ENCODE peak calls at places on chromosome 2, in eight cellular contexts. D is tibial artery; E is mesenchymal stem cell; S is neural progenitor cell; J is naive thymus-derived CD4-positive, alpha-beta T cell; N is breast epithelium; O is MM.1S; B is cardiac muscle cell. I is an unnamed sample.

GRCh38 chr2:217943379-217944321 is 59.1 kb downstream of the TNS1 start:
- DNase-seq in D (peak; percentile 82), E (peak; percentile 74), S (peak; percentile 85), J (no peak), N (peak; percentile 65), O (no peak), B (peak; percentile 76), I (peak; percentile 53)

GRCh38 chr2:36339819-36340218 is 15.8 kb upstream of the CRIM1 start:
- DNase-seq in D (no peak), E (no peak), S (no peak), J (no peak), N (no peak), O (no peak), B (no peak), I (no peak)

GRCh38 chr2:72629062-72629461 is 196.8 kb downstream of the EXOC6B start:
- DNase-seq in D (no peak), E (peak; percentile 10), S (no peak), J (no peak), N (no peak), O (no peak), B (peak; percentile 23), I (no peak)

GRCh38 chr2:20635698-20636584 is 15.0 kb downstream of the HS1BP3 start:
- DNase-seq in D (peak; percentile 90), E (peak; percentile 77), S (peak; percentile 92), J (peak; percentile 13), N (peak; percentile 82), O (peak; percentile 72), B (peak; percentile 87), I (peak; percentile 86)

GRCh38 chr2:145186303-145186702 is 666.4 kb upstream of the ZEB2 start:
- DNase-seq in D (no peak), E (no peak), S (peak; percentile 20), J (no peak), N (no peak), O (peak; percentile 82), B (no peak), I (peak; percentile 39)

GRCh38 chr2:207049122-207049521 is 109.8 kb downstream of the CPO start:
- DNase-seq in D (no peak), E (no peak), S (no peak), J (no peak), N (no peak), O (no peak), B (no peak), I (no peak)

GRCh38 chr2:147057931-147058491 is 786.8 kb upstream of the ACVR2A start:
- DNase-seq in D (no peak), E (no peak), S (no peak), J (no peak), N (no peak), O (no peak), B (no peak), I (no peak)

GRCh38 chr2:113851640-113852039 is 38.2 kb upstream of the ACTR3 start:
- DNase-seq in D (no peak), E (peak; percentile 12), S (no peak), J (no peak), N (no peak), O (no peak), B (peak; percentile 94), I (no peak)

GRCh38 chr2:74719066-74719465 is 65.0 kb downstream of the SEMA4F start:
- DNase-seq in D (no peak), E (no peak), S (no peak), J (no peak), N (no peak), O (no peak), B (no peak), I (no peak)

GRCh38 chr2:218281449-218281848 is 10.9 kb downstream of the TMBIM1 start:
- DNase-seq in D (no peak), E (no peak), S (no peak), J (no peak), N (peak; percentile 62), O (no peak), B (no peak), I (no peak)

GRCh38 chr2:144137705-144138428 is 382.1 kb downstream of the ZEB2 start:
- DNase-seq in D (no peak), E (peak; percentile 81), S (peak; percentile 13), J (no peak), N (no peak), O (no peak), B (no peak), I (no peak)

GRCh38 chr2:1708476-1709334 is 35.6 kb downstream of the PXDN start:
- DNase-seq in D (no peak), E (no peak), S (no peak), J (no peak), N (no peak), O (no peak), B (peak; percentile 52), I (no peak)

GRCh38 chr2:200787351-200788128 is 24.2 kb upstream of the BZW1 start:
- DNase-seq in D (no peak), E (peak; percentile 94), S (no peak), J (no peak), N (no peak), O (no peak), B (peak; percentile 92), I (no peak)

GRCh38 chr2:7045601-7046590 is 128.7 kb downstream of the RNF144A start:
- DNase-seq in D (no peak), E (no peak), S (no peak), J (no peak), N (no peak), O (no peak), B (no peak), I (no peak)

GRCh38 chr2:98975611-98976010 is 39.6 kb upstream of the CRACDL start:
- DNase-seq in D (no peak), E (no peak), S (no peak), J (no peak), N (no peak), O (no peak), B (no peak), I (no peak)

GRCh38 chr2:70868970-70869369 is 33.4 kb upstream of the CD207 start:
- DNase-seq in D (no peak), E (no peak), S (no peak), J (no peak), N (no peak), O (no peak), B (no peak), I (no peak)

GRCh38 chr2:119996148-119996547 is 16.7 kb upstream of the EPB41L5 start:
- DNase-seq in D (no peak), E (no peak), S (no peak), J (no peak), N (no peak), O (no peak), B (peak; percentile 52), I (no peak)

GRCh38 chr2:224847961-224848850 is 132.0 kb upstream of the CCDC195 start:
- DNase-seq in D (peak; percentile 45), E (peak; percentile 43), S (no peak), J (no peak), N (peak; percentile 62), O (no peak), B (peak; percentile 95), I (peak; percentile 90)

DNA sequence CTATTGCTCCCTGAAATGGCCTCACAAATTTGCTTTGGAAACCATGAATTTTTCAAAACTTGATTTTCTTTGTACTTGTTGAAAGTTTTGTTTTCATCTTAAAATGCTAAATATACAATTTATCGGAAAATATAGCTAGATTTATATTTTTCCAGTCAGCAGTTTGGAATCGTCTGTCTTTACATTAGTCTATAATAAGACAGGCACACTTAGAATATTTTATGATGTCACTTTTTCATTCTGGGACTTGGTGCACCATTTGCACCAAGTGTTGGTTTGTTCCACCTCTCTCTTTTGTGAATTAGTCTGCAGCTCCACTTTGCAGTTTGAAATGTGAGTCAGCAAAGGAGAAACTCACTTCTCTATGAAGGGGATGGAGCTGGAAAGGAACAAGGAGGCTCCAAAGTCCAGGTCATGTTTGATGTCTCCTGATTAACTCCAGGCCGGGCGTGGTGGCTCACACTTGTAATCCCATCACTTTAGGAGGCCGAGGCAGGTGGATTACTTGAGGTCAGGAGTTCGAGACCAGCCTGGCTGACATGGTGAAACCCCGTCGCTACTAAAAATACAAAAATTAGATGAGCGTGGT is 63.8 kb upstream of the RTN4 start:
- DNase-seq in D (no peak), E (no peak), S (no peak), J (no peak), N (no peak), O (no peak), B (no peak), I (no peak)
- H3K4me1 ChIP-seq in D (peaks cover 46% of the 10 kb centered on the region), E (peaks cover 28% of the 10 kb centered on the region), S (peaks cover 8% of the 10 kb centered on the region), J (no peaks in the 10 kb centered on the region), N (no peaks in the 10 kb centered on the region), O (peaks cover 9% of the 10 kb centered on the region), B (peaks cover 58% of the 10 kb centered on the region), I (peaks cover 38% of the 10 kb centered on the region)

DNA sequence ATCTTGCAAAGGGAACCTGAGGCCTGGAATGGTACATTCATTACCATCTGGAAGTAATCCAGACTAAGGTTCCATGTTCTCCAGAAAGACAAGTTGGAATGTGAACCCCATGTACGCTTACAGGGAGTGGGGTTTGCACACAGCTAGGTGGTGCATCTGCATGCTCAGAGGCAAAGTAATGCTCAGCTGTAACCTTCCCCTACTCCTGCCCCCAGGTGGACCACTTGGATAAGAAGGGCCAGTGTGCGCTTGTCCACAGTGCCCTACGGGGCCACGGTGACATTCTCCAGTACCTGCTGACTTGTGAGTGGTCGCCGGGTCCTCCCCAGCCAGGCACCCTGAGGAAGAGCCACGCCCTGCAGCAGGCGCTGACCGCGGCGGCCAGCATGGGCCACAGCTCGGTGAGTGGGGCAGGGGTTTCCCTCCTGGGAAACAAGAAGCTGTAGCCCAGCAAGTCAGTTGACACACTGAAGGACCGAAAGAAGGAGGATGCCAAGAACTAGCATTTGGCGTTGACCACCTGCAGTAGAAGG is 90.0 kb downstream of the WDSUB1 start:
- DNase-seq in D (no peak), E (no peak), S (no peak), J (no peak), N (no peak), O (no peak), B (no peak), I (no peak)
- H3K36me3 ChIP-seq in D (peaks cover 7% of the 10 kb centered on the region), E (peaks cover 36% of the 10 kb centered on the region), S (no peaks in the 10 kb centered on the region), J (no peaks in the 10 kb centered on the region), N (peaks cover 9% of the 10 kb centered on the region), O (no peaks in the 10 kb centered on the region), B (peaks cover 26% of the 10 kb centered on the region), I (no peaks in the 10 kb centered on the region)

GRCh38 chr2:42102606-42103450 is 55.0 kb downstream of the PKDCC start:
- DNase-seq in D (no peak), E (no peak), S (peak; percentile 89), J (no peak), N (peak; percentile 56), O (no peak), B (peak; percentile 69), I (no peak)
- H3K27ac ChIP-seq in D (peak overlapping the region; percentile 84), E (peak overlapping the region; percentile 96), S (no peak overlapping the region), J (peak overlapping the region; percentile 95), N (peak overlapping the region; percentile 92), O (peak overlapping the region; percentile 97), B (peak overlapping the region; percentile 83), I (no peak overlapping the region)

DNA sequence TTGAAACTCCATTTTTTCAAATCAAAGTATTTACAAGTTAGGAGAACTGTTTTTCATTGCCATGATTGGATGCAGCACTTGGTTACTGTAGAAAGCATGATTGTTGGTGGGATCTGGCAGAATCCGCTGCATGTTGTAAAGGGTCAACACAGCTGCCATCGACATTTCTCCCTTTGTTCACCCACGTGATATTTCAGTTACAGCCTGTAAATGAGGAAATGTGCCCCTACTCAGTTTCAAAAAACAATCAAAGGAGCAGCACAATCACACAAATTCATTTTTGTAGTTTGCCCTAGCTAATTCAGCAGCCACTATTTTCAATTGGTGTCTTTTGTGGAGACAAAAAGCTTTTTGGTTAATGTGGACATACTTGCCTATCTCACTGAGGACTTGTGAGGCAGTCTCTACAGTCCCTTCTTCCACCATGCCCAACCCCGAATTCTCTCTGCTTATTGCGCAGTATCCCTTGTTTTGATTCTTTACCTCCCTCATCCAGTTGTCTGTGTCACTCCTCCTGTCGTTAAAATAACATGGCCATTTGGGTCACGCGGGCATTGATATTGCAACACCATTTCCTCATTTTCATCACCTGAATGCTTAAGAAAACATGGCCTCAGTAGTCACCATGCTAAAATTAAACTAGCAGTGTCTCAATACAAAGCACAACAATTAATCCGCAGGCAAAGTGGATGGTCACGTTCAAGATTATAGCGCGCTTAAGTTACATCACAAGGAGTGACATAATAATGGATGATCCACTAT is 6.4 kb upstream of the PROC start:
- DNase-seq in D (no peak), E (no peak), S (no peak), J (no peak), N (no peak), O (no peak), B (no peak), I (no peak)
- H3K4me1 ChIP-seq in D (peaks cover 90% of the 10 kb centered on the region), E (peaks cover 41% of the 10 kb centered on the region), S (peaks cover 5% of the 10 kb centered on the region), J (peaks cover 5% of the 10 kb centered on the region), N (peaks cover 5% of the 10 kb centered on the region), O (peaks cover 16% of the 10 kb centered on the region), B (peaks cover 8% of the 10 kb centered on the region), I (peaks cover 47% of the 10 kb centered on the region)